ENCODE peak calls at places on chromosomes 11 and 22, in four cellular contexts. One of them, this sample, is unnamed.

GRCh38 chr11:11898648-11899047 is 56.9 kb downstream of the USP47 start:
- DNase-seq in B cell: no peak
- DNase-seq in kidney epithelial cell: no peak
- DNase-seq in osteoblast: no peak
- DNase-seq in this sample: no peak

GRCh38 chr22:46557736-46558480 is 20.5 kb upstream of the CELSR1 start:
- DNase-seq in osteoblast: peak
- DNase-seq in B cell: no peak
- DNase-seq in kidney epithelial cell: no peak
- DNase-seq in this sample: no peak

GRCh38 chr11:119584193-119585037 is 144.6 kb downstream of the NECTIN1 start:
- DNase-seq in kidney epithelial cell: peak
- DNase-seq in osteoblast: peak
- DNase-seq in B cell: no peak
- DNase-seq in this sample: no peak

GRCh38 chr11:106997241-106997640 is 21.0 kb downstream of the GUCY1A2 start:
- DNase-seq in kidney epithelial cell: no peak
- DNase-seq in osteoblast: no peak
- DNase-seq in B cell: no peak
- DNase-seq in this sample: no peak

GRCh38 chr22:37278261-37278660 is 4.0 kb upstream of the CYTH4 start:
- DNase-seq in osteoblast: no peak
- DNase-seq in B cell: no peak
- DNase-seq in kidney epithelial cell: no peak
- DNase-seq in this sample: no peak

GRCh38 chr11:94803491-94803890 is 35.3 kb downstream of the AMOTL1 start:
- DNase-seq in B cell: no peak
- DNase-seq in kidney epithelial cell: no peak
- DNase-seq in osteoblast: no peak
- DNase-seq in this sample: no peak

GRCh38 chr11:123194308-123195181 is 503 bp downstream of the CLMP start:
- DNase-seq in osteoblast: peak
- DNase-seq in B cell: no peak
- DNase-seq in kidney epithelial cell: no peak
- DNase-seq in this sample: peak

GRCh38 chr11:2926611-2927492 is 2.4 kb downstream of the PHLDA2 start:
- DNase-seq in B cell: no peak
- DNase-seq in kidney epithelial cell: no peak
- DNase-seq in osteoblast: peak
- DNase-seq in this sample: no peak

GRCh38 chr11:33724644-33725035 is 11.6 kb downstream of the CD59 start:
- DNase-seq in kidney epithelial cell: no peak
- DNase-seq in B cell: no peak
- DNase-seq in osteoblast: no peak
- DNase-seq in this sample: no peak

GRCh38 chr11:69539416-69540117 is 58.1 kb downstream of the LINC01488 start:
- DNase-seq in osteoblast: peak
- DNase-seq in B cell: peak
- DNase-seq in kidney epithelial cell: no peak
- DNase-seq in this sample: no peak

GRCh38 chr11:69274531-69275016 is 19.4 kb upstream of the MYEOV start:
- DNase-seq in osteoblast: no peak
- DNase-seq in B cell: no peak
- DNase-seq in kidney epithelial cell: no peak
- DNase-seq in this sample: no peak

GRCh38 chr11:659532-660085 is 22.5 kb downstream of the DRD4 start:
- DNase-seq in osteoblast: peak
- DNase-seq in B cell: no peak
- DNase-seq in kidney epithelial cell: no peak
- DNase-seq in this sample: no peak
- TF ChIP-seq CTCF in osteoblast: no peak
- TF ChIP-seq CTCF in B cell: no peak
- TF ChIP-seq CTCF in kidney epithelial cell: no peak
- TF ChIP-seq CTCF in this sample: no peak

GRCh38 chr11:5384335-5384734 is 723 bp downstream of the OR51M1 start:
- DNase-seq in kidney epithelial cell: no peak
- DNase-seq in B cell: no peak
- DNase-seq in osteoblast: no peak
- DNase-seq in this sample: no peak

GRCh38 chr11:5394091-5394490 is 10.5 kb downstream of the OR51M1 start:
- DNase-seq in osteoblast: no peak
- DNase-seq in kidney epithelial cell: no peak
- DNase-seq in B cell: no peak
- DNase-seq in this sample: no peak

DNA sequence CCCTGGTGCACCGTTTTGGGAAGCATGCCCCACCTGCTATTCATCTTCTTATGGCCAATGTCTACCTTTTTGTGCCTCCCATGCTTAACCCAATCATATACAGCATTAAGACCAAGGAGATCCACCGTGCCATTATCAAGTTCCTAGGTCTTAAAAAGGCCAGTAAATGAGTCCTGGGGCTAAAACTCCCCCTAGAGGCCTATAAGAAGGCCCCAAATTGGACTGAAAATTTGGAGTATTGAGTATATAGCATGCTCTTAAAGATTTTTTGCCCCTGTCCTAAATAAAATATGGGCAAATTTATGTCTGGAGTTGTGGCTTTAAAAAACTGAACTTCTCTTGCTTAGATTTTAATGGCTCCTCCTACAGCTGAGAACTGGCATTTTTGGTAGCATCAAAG is 6.6 kb downstream of the OR51M1 start:
- DNase-seq in B cell: no peak
- DNase-seq in osteoblast: no peak
- DNase-seq in kidney epithelial cell: no peak
- DNase-seq in this sample: no peak
- TF ChIP-seq CTCF in B cell: no peak
- TF ChIP-seq CTCF in osteoblast: peak
- TF ChIP-seq CTCF in kidney epithelial cell: no peak
- TF ChIP-seq CTCF in this sample: no peak

DNA sequence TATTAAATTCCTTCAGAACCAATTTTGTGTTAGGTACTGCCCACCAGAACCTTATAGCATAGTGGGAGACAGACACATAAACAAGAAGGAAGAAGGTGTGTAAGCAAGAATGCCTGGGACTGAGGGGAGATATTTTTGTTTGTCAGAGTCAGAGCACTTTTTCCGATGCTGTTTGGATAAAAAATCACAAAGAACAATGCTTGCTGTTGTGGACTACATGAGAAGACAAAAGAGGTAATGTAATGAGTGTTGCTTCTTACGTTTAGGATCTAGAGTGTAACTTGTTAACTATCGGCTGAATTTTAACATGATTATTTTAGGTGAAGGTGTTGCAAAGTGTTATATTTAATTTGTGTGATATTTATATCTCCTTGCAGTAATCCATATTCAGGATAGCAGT is 84.9 kb downstream of the ATM start:
- DNase-seq in osteoblast: no peak
- DNase-seq in B cell: no peak
- DNase-seq in kidney epithelial cell: no peak
- DNase-seq in this sample: no peak
- TF ChIP-seq CTCF in osteoblast: no peak
- TF ChIP-seq CTCF in B cell: no peak
- TF ChIP-seq CTCF in kidney epithelial cell: no peak
- TF ChIP-seq CTCF in this sample: no peak

GRCh38 chr11:43589601-43590250 is 90.8 kb upstream of the HSD17B12 start:
- DNase-seq in kidney epithelial cell: no peak
- DNase-seq in B cell: no peak
- DNase-seq in osteoblast: no peak
- DNase-seq in this sample: no peak

GRCh38 chr11:43582837-43583462 is 97.6 kb upstream of the HSD17B12 start:
- DNase-seq in osteoblast: peak
- DNase-seq in kidney epithelial cell: no peak
- DNase-seq in B cell: no peak
- DNase-seq in this sample: no peak

GRCh38 chr11:43582024-43582836 is 98.3 kb upstream of the HSD17B12 start:
- DNase-seq in osteoblast: peak
- DNase-seq in kidney epithelial cell: no peak
- DNase-seq in B cell: no peak
- DNase-seq in this sample: peak

GRCh38 chr11:43583548-43583947 is 97.0 kb upstream of the HSD17B12 start:
- DNase-seq in osteoblast: no peak
- DNase-seq in kidney epithelial cell: no peak
- DNase-seq in B cell: no peak
- DNase-seq in this sample: no peak

GRCh38 chr11:43585877-43586608 is 94.5 kb upstream of the HSD17B12 start:
- DNase-seq in kidney epithelial cell: no peak
- DNase-seq in B cell: no peak
- DNase-seq in osteoblast: no peak
- DNase-seq in this sample: no peak
- TF ChIP-seq CTCF in kidney epithelial cell: no peak
- TF ChIP-seq CTCF in B cell: no peak
- TF ChIP-seq CTCF in osteoblast: no peak
- TF ChIP-seq CTCF in this sample: no peak

GRCh38 chr11:4203603-4204360 is 109.2 kb downstream of the RRM1 start:
- DNase-seq in osteoblast: no peak
- DNase-seq in kidney epithelial cell: no peak
- DNase-seq in B cell: no peak
- DNase-seq in this sample: no peak
- TF ChIP-seq CTCF in osteoblast: no peak
- TF ChIP-seq CTCF in kidney epithelial cell: no peak
- TF ChIP-seq CTCF in B cell: no peak
- TF ChIP-seq CTCF in this sample: no peak

DNA sequence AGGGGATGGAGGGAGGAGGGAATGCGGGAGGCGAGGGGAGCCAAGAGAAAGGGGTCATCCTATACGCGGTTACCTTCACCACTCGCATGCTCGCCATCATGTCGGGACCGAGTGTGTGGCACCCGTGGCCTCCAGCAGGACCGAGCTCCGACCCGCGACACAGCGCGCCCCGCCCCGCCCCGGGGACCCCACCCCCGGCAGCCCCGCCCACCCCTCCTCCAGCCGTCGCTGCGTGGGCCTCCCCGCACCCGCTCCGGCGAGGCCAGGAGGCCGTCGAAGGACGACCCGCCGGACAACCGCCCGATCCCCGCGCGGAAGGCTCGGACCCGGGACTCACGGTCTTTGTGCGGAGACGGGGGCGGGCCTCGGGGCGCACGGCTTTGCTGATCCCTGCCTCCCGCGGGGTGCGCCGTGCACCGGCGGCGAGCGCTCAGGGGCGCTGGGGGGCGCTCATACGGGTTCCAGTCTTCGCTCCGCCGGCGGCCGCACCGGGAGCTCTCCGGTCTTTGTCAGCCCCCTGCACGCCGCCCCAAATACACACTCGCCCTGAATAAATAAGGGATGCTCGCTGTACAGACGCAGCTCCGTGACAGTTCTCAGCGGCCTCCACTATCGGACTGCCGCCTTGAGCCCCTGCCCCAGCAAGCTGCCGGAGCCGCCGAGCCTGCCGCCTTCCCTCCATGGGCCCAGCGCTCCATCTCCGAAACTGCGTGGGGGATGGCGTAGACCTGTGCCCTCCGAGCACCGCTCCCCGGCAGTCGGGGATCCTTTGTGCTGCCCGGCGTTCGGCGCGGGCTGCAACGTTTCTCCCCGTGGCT is at the start of gene UBE2L6:
- DNase-seq in osteoblast: peak
- DNase-seq in B cell: peak
- DNase-seq in kidney epithelial cell: no peak
- DNase-seq in this sample: peak
- TF ChIP-seq CTCF in osteoblast: no peak
- TF ChIP-seq CTCF in B cell: peak
- TF ChIP-seq CTCF in kidney epithelial cell: no peak
- TF ChIP-seq CTCF in this sample: peak

This sample was measured in GM13976.